ENCODE peak calls at places on chromosomes 6 and 20, in four cellular contexts. One of them, this sample, is unnamed.

GRCh38 chr20:54668271-54669053 is 193.1 kb downstream of the DOK5 start:
- DNase-seq in brain pericyte: no peak
- DNase-seq in HEK293T: peak
- DNase-seq in NCI-H82: peak
- DNase-seq in this sample: no peak

GRCh38 chr20:60085551-60086132 is 127.4 kb downstream of the CDH26 start:
- DNase-seq in brain pericyte: no peak
- DNase-seq in NCI-H82: no peak
- DNase-seq in HEK293T: no peak
- DNase-seq in this sample: no peak

GRCh38 chr20:3221398-3222226 is 12.3 kb downstream of the ITPA start:
- DNase-seq in brain pericyte: no peak
- DNase-seq in HEK293T: no peak
- DNase-seq in NCI-H82: no peak
- DNase-seq in this sample: no peak

GRCh38 chr6:25244865-25245264 is 34.3 kb upstream of the CARMIL1 start:
- DNase-seq in NCI-H82: no peak
- DNase-seq in brain pericyte: no peak
- DNase-seq in HEK293T: no peak
- DNase-seq in this sample: no peak

GRCh38 chr20:57896017-57896416 is 186.2 kb upstream of the PMEPA1 start:
- DNase-seq in HEK293T: no peak
- DNase-seq in brain pericyte: no peak
- DNase-seq in NCI-H82: no peak
- DNase-seq in this sample: no peak

GRCh38 chr6:108118791-108119211 is 44.3 kb upstream of the OSTM1 start:
- DNase-seq in NCI-H82: peak
- DNase-seq in brain pericyte: no peak
- DNase-seq in HEK293T: no peak
- DNase-seq in this sample: no peak

GRCh38 chr6:131033631-131034030 is 29.4 kb downstream of the EPB41L2 start:
- DNase-seq in HEK293T: no peak
- DNase-seq in NCI-H82: no peak
- DNase-seq in brain pericyte: no peak
- DNase-seq in this sample: no peak

GRCh38 chr6:11819486-11819885 is 40.9 kb upstream of the ADTRP start:
- DNase-seq in brain pericyte: no peak
- DNase-seq in NCI-H82: no peak
- DNase-seq in HEK293T: no peak
- DNase-seq in this sample: no peak

GRCh38 chr20:2708665-2709064 is 16.1 kb downstream of the EBF4 start:
- DNase-seq in NCI-H82: no peak
- DNase-seq in HEK293T: no peak
- DNase-seq in brain pericyte: no peak
- DNase-seq in this sample: peak

GRCh38 chr6:33029297-33030184 is 20.1 kb upstream of the HLA-DOA start:
- DNase-seq in NCI-H82: no peak
- DNase-seq in brain pericyte: no peak
- DNase-seq in HEK293T: no peak
- DNase-seq in this sample: no peak

GRCh38 chr6:154156135-154156948 is 117.3 kb downstream of the OPRM1 start:
- DNase-seq in HEK293T: peak
- DNase-seq in brain pericyte: no peak
- DNase-seq in NCI-H82: peak
- DNase-seq in this sample: no peak

GRCh38 chr20:33808388-33808787 is 2.8 kb upstream of the CHMP4B start:
- DNase-seq in HEK293T: no peak
- DNase-seq in brain pericyte: no peak
- DNase-seq in NCI-H82: no peak
- DNase-seq in this sample: no peak

GRCh38 chr6:166629628-166630027 is 2.6 kb upstream of the RPS6KA2 start:
- DNase-seq in brain pericyte: no peak
- DNase-seq in NCI-H82: no peak
- DNase-seq in HEK293T: no peak
- DNase-seq in this sample: no peak

GRCh38 chr6:161303628-161304340 is 29.9 kb upstream of the AGPAT4 start:
- DNase-seq in brain pericyte: no peak
- DNase-seq in HEK293T: no peak
- DNase-seq in NCI-H82: no peak
- DNase-seq in this sample: no peak

GRCh38 chr20:23195635-23196034 is 109.5 kb upstream of the CD93 start:
- DNase-seq in NCI-H82: no peak
- DNase-seq in brain pericyte: no peak
- DNase-seq in HEK293T: no peak
- DNase-seq in this sample: no peak

GRCh38 chr6:99501762-99502161 is 13.5 kb downstream of the USP45 start:
- DNase-seq in HEK293T: no peak
- DNase-seq in NCI-H82: no peak
- DNase-seq in brain pericyte: no peak
- DNase-seq in this sample: no peak

GRCh38 chr6:101545171-101545570 is 151.7 kb downstream of the GRIK2 start:
- DNase-seq in brain pericyte: no peak
- DNase-seq in HEK293T: no peak
- DNase-seq in NCI-H82: no peak
- DNase-seq in this sample: no peak

GRCh38 chr6:152071843-152072242 is 264.4 kb downstream of the ESR1 start:
- DNase-seq in HEK293T: no peak
- DNase-seq in brain pericyte: no peak
- DNase-seq in NCI-H82: no peak
- DNase-seq in this sample: no peak

GRCh38 chr6:158626360-158627167 is 18.0 kb downstream of the DYNLT1 start:
- DNase-seq in HEK293T: no peak
- DNase-seq in NCI-H82: no peak
- DNase-seq in brain pericyte: no peak
- DNase-seq in this sample: no peak

GRCh38 chr6:131053546-131054240 is 9.4 kb downstream of the EPB41L2 start:
- DNase-seq in NCI-H82: no peak
- DNase-seq in brain pericyte: no peak
- DNase-seq in HEK293T: no peak
- DNase-seq in this sample: no peak

GRCh38 chr6:149614352-149614751 is 34.2 kb downstream of the KATNA1 start:
- DNase-seq in NCI-H82: no peak
- DNase-seq in brain pericyte: no peak
- DNase-seq in HEK293T: no peak
- DNase-seq in this sample: no peak

GRCh38 chr6:155955038-155955437 is 499.4 kb upstream of the NOX3 start:
- DNase-seq in NCI-H82: no peak
- DNase-seq in brain pericyte: no peak
- DNase-seq in HEK293T: no peak
- DNase-seq in this sample: no peak

GRCh38 chr6:55836945-55837344 is 38.4 kb downstream of the BMP5 start:
- DNase-seq in NCI-H82: no peak
- DNase-seq in brain pericyte: no peak
- DNase-seq in HEK293T: no peak
- DNase-seq in this sample: no peak

GRCh38 chr6:89963391-89963790 is 69.1 kb downstream of the GJA10 start:
- DNase-seq in NCI-H82: no peak
- DNase-seq in HEK293T: no peak
- DNase-seq in brain pericyte: no peak
- DNase-seq in this sample: no peak

GRCh38 chr6:154012852-154013251 is 26.2 kb upstream of the OPRM1 start:
- DNase-seq in brain pericyte: no peak
- DNase-seq in HEK293T: no peak
- DNase-seq in NCI-H82: no peak
- DNase-seq in this sample: no peak

GRCh38 chr20:39452583-39453193 is 490.5 kb downstream of the DHX35 start:
- DNase-seq in NCI-H82: peak
- DNase-seq in brain pericyte: no peak
- DNase-seq in HEK293T: no peak
- DNase-seq in this sample: no peak

GRCh38 chr6:27161946-27162603 is 85.4 kb upstream of the PRSS16 start:
- DNase-seq in brain pericyte: no peak
- DNase-seq in NCI-H82: peak
- DNase-seq in HEK293T: peak
- DNase-seq in this sample: no peak

GRCh38 chr20:34624628-34625027 is 52.3 kb downstream of the PIGU start:
- DNase-seq in HEK293T: no peak
- DNase-seq in brain pericyte: no peak
- DNase-seq in NCI-H82: no peak
- DNase-seq in this sample: no peak

GRCh38 chr6:134436281-134436815 is 118.4 kb upstream of the SGK1 start:
- DNase-seq in HEK293T: peak
- DNase-seq in brain pericyte: peak
- DNase-seq in NCI-H82: no peak
- DNase-seq in this sample: no peak

GRCh38 chr6:31037692-31038091 is 27.4 kb downstream of the MUC22 start:
- DNase-seq in HEK293T: no peak
- DNase-seq in brain pericyte: no peak
- DNase-seq in NCI-H82: no peak
- DNase-seq in this sample: no peak

GRCh38 chr20:24546232-24546892 is 76.9 kb downstream of the SYNDIG1 start:
- DNase-seq in brain pericyte: no peak
- DNase-seq in NCI-H82: no peak
- DNase-seq in HEK293T: no peak
- DNase-seq in this sample: no peak

GRCh38 chr20:44528309-44528708 is 6.4 kb upstream of the SERINC3 start:
- DNase-seq in HEK293T: no peak
- DNase-seq in brain pericyte: no peak
- DNase-seq in NCI-H82: no peak
- DNase-seq in this sample: no peak